ENCODE peak calls at places on chromosomes 6 and 20, in four cellular contexts. P is K562, W is SK-N-SH, U is GM12878. E is an unnamed sample.

GRCh38 chr6:28137458-28138020 is 4.1 kb upstream of the ZKSCAN8 start:
- DNase-seq in U (peak; percentile 62), P (peak; percentile 29), W (no peak), E (no peak)

GRCh38 chr6:141326426-141326825 is 806.3 kb upstream of the GJE1 start:
- DNase-seq in W (no peak), P (no peak), U (no peak), E (peak; percentile 62)

GRCh38 chr6:168198302-168199180 is 119.5 kb upstream of the FRMD1 start:
- DNase-seq in W (no peak), P (no peak), U (no peak), E (no peak)

GRCh38 chr6:73695619-73696421 is at the start of gene CD109:
- DNase-seq in P (no peak), W (peak; percentile 49), U (no peak), E (peak; percentile 54)

GRCh38 chr6:15400572-15401004 is 154.7 kb downstream of the JARID2 start:
- DNase-seq in U (no peak), W (peak; percentile 61), P (peak; percentile 80), E (no peak)

GRCh38 chr6:96716221-96716620 is 121.1 kb downstream of the GPR63 start:
- DNase-seq in U (no peak), W (peak; percentile 2), P (peak; percentile 9), E (no peak)

GRCh38 chr6:138600726-138601125 is 101.4 kb upstream of the NHSL1 start:
- DNase-seq in P (no peak), U (no peak), W (no peak), E (no peak)

GRCh38 chr20:59124326-59125029 is 39.1 kb upstream of the ZNF831 start:
- DNase-seq in U (no peak), P (no peak), W (no peak), E (no peak)

GRCh38 chr6:154433477-154434241 is 76.8 kb downstream of the CNKSR3 start:
- DNase-seq in W (no peak), P (peak; percentile 39), U (no peak), E (peak; percentile 53)

GRCh38 chr6:165988757-165989456 is 178.7 kb downstream of the TBXT start:
- DNase-seq in P (no peak), U (no peak), W (peak; percentile 63), E (no peak)

GRCh38 chr6:68252632-68253031 is 382.4 kb upstream of the ADGRB3 start:
- DNase-seq in W (no peak), U (no peak), P (no peak), E (no peak)

GRCh38 chr6:150068173-150068785 is 642 bp downstream of the ULBP3 start:
- DNase-seq in P (no peak), W (no peak), U (no peak), E (no peak)

GRCh38 chr6:31767096-31767645 is 4.7 kb downstream of the SAPCD1 start:
- DNase-seq in P (no peak), U (no peak), W (no peak), E (no peak)

GRCh38 chr20:63976980-63977391 is 2.5 kb downstream of the SAMD10 start:
- DNase-seq in U (no peak), P (no peak), W (peak; percentile 9), E (no peak)

GRCh38 chr6:40735126-40735920 is 148.2 kb upstream of the LRFN2 start:
- DNase-seq in W (no peak), P (no peak), U (no peak), E (no peak)

GRCh38 chr6:23091795-23092194 is 522.4 kb downstream of the HDGFL1 start:
- DNase-seq in P (no peak), W (no peak), U (no peak), E (no peak)

GRCh38 chr6:123533862-123534261 is 102.9 kb downstream of the TRDN start:
- DNase-seq in U (no peak), W (no peak), P (no peak), E (no peak)

GRCh38 chr6:45187841-45188240 is 140.3 kb upstream of the RUNX2 start:
- DNase-seq in U (no peak), P (no peak), W (no peak), E (peak; percentile 25)

GRCh38 chr20:18511566-18511965 is 3.8 kb downstream of the SEC23B start:
- DNase-seq in P (no peak), U (no peak), W (no peak), E (no peak)

GRCh38 chr6:22653980-22654610 is 84.7 kb downstream of the HDGFL1 start:
- DNase-seq in P (no peak), U (no peak), W (no peak), E (peak; percentile 50)

GRCh38 chr6:2799936-2800527 is 34.8 kb downstream of the WRNIP1 start:
- DNase-seq in W (no peak), P (no peak), U (no peak), E (no peak)

GRCh38 chr20:12358006-12358654 is 440.4 kb downstream of the BTBD3 start:
- DNase-seq in P (no peak), U (no peak), W (no peak), E (no peak)

GRCh38 chr20:675453-676314 is at the start of gene SCRT2:
- DNase-seq in U (no peak), P (peak; percentile 80), W (peak; percentile 81), E (peak; percentile 54)

GRCh38 chr20:5569021-5569420 is 181.2 kb upstream of the SHLD1 start:
- DNase-seq in W (peak; percentile 52), P (peak; percentile 8), U (no peak), E (peak; percentile 71)

GRCh38 chr6:146357578-146358340 is 185.9 kb upstream of the RAB32 start:
- DNase-seq in W (no peak), U (peak; percentile 13), P (no peak), E (no peak)

GRCh38 chr20:57434390-57434700 is 43.1 kb downstream of the RBM38 start:
- DNase-seq in P (no peak), W (no peak), U (no peak), E (no peak)

GRCh38 chr6:14276667-14277404 is 159.3 kb downstream of the CD83 start:
- DNase-seq in W (no peak), P (no peak), U (peak; percentile 54), E (no peak)

GRCh38 chr6:127120109-127120786 is 1.8 kb downstream of the RSPO3 start:
- DNase-seq in P (no peak), U (no peak), W (peak; percentile 34), E (no peak)

GRCh38 chr6:127200114-127200513 is 66.5 kb upstream of the RNF146 start:
- DNase-seq in U (no peak), P (no peak), W (no peak), E (no peak)

GRCh38 chr6:6542357-6542756 is 46.2 kb upstream of the LY86 start:
- DNase-seq in U (no peak), P (no peak), W (no peak), E (no peak)
- TF ChIP-seq RFX5 in U (no peak), P (no peak), W (no peak), E (no peak)

GRCh38 chr6:112348334-112348874 is 1.3 kb downstream of the RFPL4B start:
- DNase-seq in U (no peak), W (no peak), P (no peak), E (no peak)
- TF ChIP-seq NFIC in U (no peak), W (no peak), P (no peak), E (no peak)

GRCh38 chr6:82072771-82073170 is 174.8 kb downstream of the IBTK start:
- DNase-seq in U (no peak), W (no peak), P (no peak), E (no peak)
- TF ChIP-seq RFX5 in U (no peak), W (no peak), P (no peak), E (no peak)

GRCh38 chr6:148414836-148415235 is 72.2 kb downstream of the SASH1 start:
- DNase-seq in P (no peak), U (no peak), W (no peak), E (no peak)
- TF ChIP-seq NFIC in P (no peak), U (no peak), W (peak; percentile 29), E (no peak)

DNA sequence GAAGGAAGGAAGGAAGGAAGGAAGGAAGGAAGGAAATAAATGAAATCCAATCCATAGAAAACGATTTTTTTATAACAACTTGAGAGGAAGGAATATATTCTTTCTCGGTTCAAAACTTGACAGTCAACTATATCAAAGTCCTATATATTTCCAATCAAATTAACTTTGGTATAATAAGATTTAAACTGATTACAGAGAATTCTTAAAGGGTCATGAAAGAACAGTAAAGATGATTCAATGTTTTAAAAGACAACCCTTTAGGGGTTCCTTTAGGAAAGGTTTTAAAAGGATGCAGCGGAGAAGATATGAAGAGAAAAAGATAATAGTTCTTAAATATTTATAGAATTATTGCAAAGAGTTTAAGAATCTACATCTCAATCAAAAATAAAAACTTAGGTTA is 61.2 kb downstream of the ME1 start:
- DNase-seq in U (no peak), W (no peak), P (no peak), E (no peak)
- TF ChIP-seq RFX5 in U (no peak), W (no peak), P (no peak), E (no peak)

E was measured in HepG2.